ENCODE peak calls at places on chromosomes 7 and 10, in ten cellular contexts. A is A673; S is mesenteric fat pad; H is NCI-H1105 treated with DMSO at 0.1 percent for 48 hours; K is AG10803; C is activated T-helper 9 cell treated with anti-CD3 and anti-CD28 coated beads, Interleukin-2, amount 50 U/mL, for 16 hours; B is CD4-positive, alpha-beta memory T cell; O is GM12865; X is activated CD8-positive, alpha-beta T cell treated with anti-CD3 and anti-CD28 coated beads for 36 hours; W is HEK293T. D is an unnamed sample.

GRCh38 chr10:1050145-1050544 is 1.2 kb upstream of the IDI1 start:
- DNase-seq in A (no peak), S (no peak), H (no peak), K (no peak), C (no peak), B (no peak), O (peak), X (peak), W (no peak), D (no peak)

GRCh38 chr7:44914992-44915607 is 29.8 kb upstream of the PURB start:
- DNase-seq in A (no peak), S (no peak), H (no peak), K (no peak), C (peak), B (peak), O (peak), X (peak), W (no peak), D (no peak)

GRCh38 chr7:127893547-127893946 is 137.7 kb downstream of the LRRC4 start:
- DNase-seq in A (no peak), S (no peak), H (no peak), K (no peak), C (no peak), B (no peak), O (no peak), X (no peak), W (no peak), D (no peak)

GRCh38 chr10:92699518-92700272 is 9.9 kb downstream of the HHEX start:
- DNase-seq in A (peak), S (no peak), H (no peak), K (peak), C (no peak), B (peak), O (peak), X (peak), W (peak), D (no peak)

GRCh38 chr10:102287538-102287937 is 42.2 kb downstream of the GBF1 start:
- DNase-seq in A (no peak), S (no peak), H (no peak), K (no peak), C (no peak), B (no peak), O (peak), X (no peak), W (no peak), D (no peak)

GRCh38 chr7:6162331-6162620 is 110.1 kb downstream of the CYTH3 start:
- DNase-seq in A (no peak), S (no peak), H (no peak), K (no peak), C (no peak), B (no peak), O (no peak), X (no peak), W (no peak), D (no peak)

GRCh38 chr7:40356312-40356711 is 221.5 kb downstream of the SUGCT start:
- DNase-seq in A (no peak), S (no peak), H (no peak), K (peak), C (no peak), B (no peak), O (no peak), X (no peak), W (no peak), D (no peak)

GRCh38 chr10:124231188-124232135 is 138.1 kb upstream of the CHST15 start:
- DNase-seq in A (peak), S (peak), H (no peak), K (no peak), C (peak), B (peak), O (peak), X (peak), W (no peak), D (no peak)

GRCh38 chr7:67856046-67856445 is 859.4 kb downstream of the TYW1 start:
- DNase-seq in A (no peak), S (no peak), H (no peak), K (no peak), C (no peak), B (no peak), O (no peak), X (no peak), W (no peak), D (no peak)

GRCh38 chr7:114663502-114663901 is 248.9 kb downstream of the FOXP2 start:
- DNase-seq in A (peak), S (no peak), H (peak), K (peak), C (no peak), B (no peak), O (peak), X (no peak), W (peak), D (peak)

GRCh38 chr7:116988363-116988989 is 35.2 kb downstream of the ST7 start:
- DNase-seq in A (peak), S (no peak), H (peak), K (no peak), C (no peak), B (no peak), O (no peak), X (no peak), W (no peak), D (no peak)

GRCh38 chr7:149670288-149670687 is 103.1 kb downstream of the ZNF467 start:
- DNase-seq in A (peak), S (no peak), H (peak), K (peak), C (no peak), B (no peak), O (no peak), X (no peak), W (no peak), D (peak)

GRCh38 chr10:32958992-32959703 is 1.1 kb upstream of the ITGB1 start:
- DNase-seq in A (no peak), S (no peak), H (no peak), K (no peak), C (no peak), B (no peak), O (peak), X (peak), W (no peak), D (no peak)

GRCh38 chr7:150716368-150716767 is at the start of gene GIMAP1:
- DNase-seq in A (no peak), S (no peak), H (no peak), K (no peak), C (peak), B (peak), O (peak), X (peak), W (no peak), D (no peak)

GRCh38 chr7:120864146-120864920 is 6.4 kb upstream of the TSPAN12 start:
- DNase-seq in A (peak), S (no peak), H (no peak), K (no peak), C (no peak), B (no peak), O (no peak), X (no peak), W (no peak), D (no peak)

GRCh38 chr10:110753462-110753861 is 109.3 kb downstream of the RBM20 start:
- DNase-seq in A (no peak), S (no peak), H (no peak), K (no peak), C (no peak), B (no peak), O (no peak), X (no peak), W (no peak), D (no peak)

GRCh38 chr10:191703-192518 is 56.7 kb downstream of the ZMYND11 start:
- DNase-seq in A (peak), S (no peak), H (no peak), K (peak), C (no peak), B (no peak), O (no peak), X (no peak), W (no peak), D (no peak)

GRCh38 chr7:74417419-74417971 is 36.2 kb upstream of the GTF2IRD1 start:
- DNase-seq in A (peak), S (no peak), H (peak), K (peak), C (peak), B (peak), O (peak), X (peak), W (peak), D (peak)

GRCh38 chr7:45125193-45125904 is 13.9 kb upstream of the TBRG4 start:
- DNase-seq in A (no peak), S (no peak), H (no peak), K (no peak), C (no peak), B (no peak), O (no peak), X (no peak), W (no peak), D (no peak)

GRCh38 chr10:32582946-32583345 is 137.0 kb downstream of the CCDC7 start:
- DNase-seq in A (peak), S (no peak), H (no peak), K (no peak), C (no peak), B (no peak), O (no peak), X (no peak), W (no peak), D (no peak)

GRCh38 chr10:130726996-130727725 is 584.4 kb downstream of the TCERG1L start:
- DNase-seq in A (no peak), S (no peak), H (no peak), K (no peak), C (no peak), B (no peak), O (no peak), X (no peak), W (no peak), D (no peak)